ENCODE peak calls at places on chromosomes 2 and 18, in five cellular contexts. Z, T, W, R and I are unnamed samples.

GRCh38 chr18:68263481-68263880 is 451.4 kb downstream of the TMX3 start:
- DNase-seq in Z (peak; percentile 73), T (no peak), W (no peak), R (no peak), I (no peak)

GRCh38 chr18:24270358-24270936 is 127.2 kb downstream of the OSBPL1A start:
- DNase-seq in Z (no peak), T (no peak), W (no peak), R (no peak), I (no peak)

GRCh38 chr18:12154356-12154755 is 60.7 kb downstream of the ANKRD62 start:
- DNase-seq in Z (no peak), T (no peak), W (no peak), R (no peak), I (no peak)

GRCh38 chr18:74819433-74820059 is 221.9 kb downstream of the ZNF407 start:
- DNase-seq in Z (no peak), T (no peak), W (no peak), R (peak; percentile 15), I (peak; percentile 25)

GRCh38 chr2:149422337-149422990 is 92.1 kb downstream of the LYPD6 start:
- DNase-seq in Z (peak; percentile 74), T (peak; percentile 36), W (no peak), R (no peak), I (peak; percentile 7)

GRCh38 chr18:9683418-9684396 is 24.4 kb upstream of the RAB31 start:
- DNase-seq in Z (peak; percentile 63), T (no peak), W (no peak), R (no peak), I (peak; percentile 70)

GRCh38 chr2:215833531-215834162 is 179.7 kb downstream of the MREG start:
- DNase-seq in Z (peak; percentile 92), T (peak; percentile 47), W (no peak), R (no peak), I (peak; percentile 26)

GRCh38 chr2:101253013-101253712 is 477 bp downstream of the CNOT11 start:
- DNase-seq in Z (peak; percentile 57), T (peak; percentile 79), W (peak; percentile 63), R (no peak), I (peak; percentile 27)

GRCh38 chr18:62754026-62754425 is 38.7 kb downstream of the PHLPP1 start:
- DNase-seq in Z (no peak), T (no peak), W (no peak), R (no peak), I (no peak)

GRCh38 chr2:30691948-30692828 is 115.1 kb downstream of the CAPN13 start:
- DNase-seq in Z (no peak), T (no peak), W (peak; percentile 29), R (no peak), I (no peak)
- TF ChIP-seq CTCF in Z (no peak), T (peak; percentile 31), W (peak; percentile 28), R (peak; percentile 37), I (no peak)

GRCh38 chr2:96265840-96266569 is at the start of the genes CIAO1 and TMEM127:
- DNase-seq in Z (peak; percentile 95), T (peak; percentile 99), W (peak; percentile 98), R (peak; percentile 90), I (peak; percentile 99)
- TF ChIP-seq CTCF in Z (no peak), T (peak; percentile 32), W (peak; percentile 14), R (no peak), I (peak; percentile 43)

GRCh38 chr2:205763708-205764501 is 81.6 kb downstream of the NRP2 start:
- DNase-seq in Z (peak; percentile 94), T (peak; percentile 60), W (peak; percentile 42), R (peak; percentile 35), I (peak; percentile 34)
- TF ChIP-seq CTCF in Z (peak; percentile 57), T (peak; percentile 57), W (no peak), R (no peak), I (peak; percentile 73)

GRCh38 chr2:10817413-10817812 is 4.8 kb upstream of the PDIA6 start:
- DNase-seq in Z (no peak), T (peak; percentile 44), W (no peak), R (peak; percentile 51), I (peak; percentile 37)
- TF ChIP-seq CTCF in Z (peak; percentile 49), T (peak; percentile 12), W (no peak), R (peak; percentile 15), I (peak; percentile 74)

GRCh38 chr2:133927894-133928293 is 326.0 kb upstream of the MGAT5 start:
- DNase-seq in Z (no peak), T (no peak), W (no peak), R (no peak), I (no peak)
- TF ChIP-seq CTCF in Z (no peak), T (no peak), W (no peak), R (no peak), I (no peak)

GRCh38 chr2:224688996-224689395 is 27.2 kb downstream of the CCDC195 start:
- DNase-seq in Z (no peak), T (no peak), W (no peak), R (no peak), I (no peak)
- TF ChIP-seq CTCF in Z (no peak), T (no peak), W (no peak), R (no peak), I (no peak)

DNA sequence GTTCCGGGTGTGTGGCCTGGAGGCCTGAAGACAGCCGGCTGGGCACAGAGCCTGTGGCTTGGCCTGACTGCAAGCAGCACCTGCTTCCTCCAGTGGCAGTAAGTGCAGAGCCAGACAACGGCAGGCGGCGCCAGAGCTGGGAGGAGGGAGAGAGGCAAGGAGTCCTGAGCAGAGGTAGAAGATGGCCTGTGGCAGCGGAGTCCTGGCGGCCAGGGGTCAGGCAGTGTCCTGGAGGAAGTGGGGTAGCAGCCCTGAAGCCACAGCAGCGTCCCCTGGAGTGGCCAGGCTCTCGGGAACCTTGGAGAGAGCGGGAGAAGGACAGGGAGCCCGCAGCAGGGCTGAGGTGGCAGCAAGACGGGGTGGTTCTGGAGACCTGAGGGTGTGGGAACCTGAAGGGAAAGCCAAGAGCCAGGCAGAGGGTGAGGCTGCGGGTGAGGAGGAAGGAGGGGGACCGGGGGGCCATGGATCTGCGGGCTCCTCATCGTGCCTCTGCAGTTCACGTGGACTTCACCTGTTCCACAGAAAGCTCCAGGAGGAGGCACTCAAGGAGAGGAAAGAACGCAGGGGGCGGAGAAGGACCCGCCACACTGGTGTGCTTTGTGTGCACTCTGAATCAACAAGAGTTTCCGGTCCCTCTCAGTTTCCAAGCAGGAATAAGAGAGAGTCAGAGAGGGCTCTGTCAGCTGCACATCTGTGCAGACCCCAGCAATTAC is 85.9 kb downstream of the USP40 start:
- DNase-seq in Z (peak; percentile 55), T (no peak), W (peak; percentile 82), R (no peak), I (no peak)
- TF ChIP-seq CTCF in Z (no peak), T (no peak), W (peak; percentile 41), R (no peak), I (no peak)

DNA sequence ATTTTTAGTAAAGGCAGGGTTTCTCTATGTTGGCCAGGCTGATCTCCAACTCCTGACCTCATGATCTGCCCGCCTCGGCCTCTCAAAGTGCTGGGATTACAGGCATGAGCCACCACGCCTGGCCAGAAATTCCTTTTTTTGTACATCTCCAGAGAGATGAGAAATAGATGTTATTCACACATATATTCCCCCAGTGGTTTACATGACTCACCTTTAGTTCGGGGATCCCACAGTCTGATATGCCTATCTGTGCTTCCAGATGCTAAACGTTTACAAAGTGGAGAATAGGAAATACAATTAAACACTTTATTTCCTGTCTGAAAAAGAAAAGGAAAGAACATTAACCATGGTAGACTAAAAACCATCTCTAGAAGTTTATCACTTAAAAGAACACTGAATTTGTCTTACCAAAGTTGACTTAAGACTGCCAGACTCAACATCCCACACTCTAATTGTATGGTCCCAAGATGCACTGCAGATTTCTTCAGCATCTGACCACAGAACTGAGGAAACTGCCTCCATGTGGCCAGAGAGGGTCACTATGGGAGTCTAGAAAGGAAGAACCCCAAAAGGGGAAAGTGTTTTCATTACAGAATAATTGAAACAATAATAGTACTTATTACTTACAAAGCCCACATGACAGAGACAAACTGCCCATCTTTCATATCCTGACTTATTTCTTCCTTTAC is 12.6 kb upstream of the ICA1L start:
- DNase-seq in Z (peak; percentile 48), T (no peak), W (no peak), R (no peak), I (peak; percentile 2)
- TF ChIP-seq CTCF in Z (no peak), T (no peak), W (no peak), R (no peak), I (no peak)

DNA sequence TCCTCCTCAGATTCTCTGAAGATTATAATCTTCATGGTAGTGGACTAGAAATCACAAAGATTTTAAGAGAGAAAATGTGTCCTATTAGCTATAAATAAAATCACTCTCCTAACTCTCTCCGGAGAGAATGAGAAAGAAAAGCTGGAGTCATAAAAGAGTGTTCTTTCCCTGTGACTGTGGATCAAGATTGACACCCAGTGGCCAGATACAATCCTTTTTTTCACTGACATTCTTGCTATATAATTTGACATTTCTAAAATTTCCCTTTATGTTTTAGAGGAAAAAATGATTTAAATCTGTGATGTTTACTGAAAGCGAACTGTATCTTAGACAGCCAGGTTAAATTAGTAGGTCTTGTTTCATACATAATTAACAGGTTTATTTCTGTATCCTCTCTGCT is 35.4 kb upstream of the LRP2 start:
- DNase-seq in Z (no peak), T (peak; percentile 29), W (no peak), R (no peak), I (peak; percentile 16)
- TF ChIP-seq CTCF in Z (no peak), T (peak; percentile 63), W (no peak), R (peak; percentile 25), I (peak; percentile 47)